ENCODE peak calls at places on chromosomes 16 and 17, in ten cellular contexts. U, W, P, S, V, I, F, C, Y and H are unnamed samples.

GRCh38 chr16:49014300-49015188 is 267.1 kb downstream of the CBLN1 start:
- DNase-seq in P (no peak), C (no peak), W (no peak), V (peak), I (no peak), U (no peak), F (no peak), S (no peak), Y (no peak), H (no peak)

GRCh38 chr16:14186007-14186953 is 115.2 kb downstream of the MRTFB start:
- DNase-seq in C (no peak), S (no peak), V (no peak), U (no peak), Y (no peak), F (no peak), W (peak), P (peak), I (peak), H (no peak)

GRCh38 chr17:8954339-8954738 is 11.2 kb downstream of the PIK3R5 start:
- DNase-seq in U (peak), I (peak), F (peak), Y (peak), W (no peak), S (peak), V (peak), P (no peak), C (no peak), H (peak)

GRCh38 chr17:4920351-4921048 is 11.6 kb upstream of the GP1BA start:
- DNase-seq in P (no peak), V (no peak), Y (peak), F (no peak), C (no peak), I (no peak), S (no peak), W (no peak), U (no peak), H (no peak)

GRCh38 chr17:79788455-79788854 is 8.4 kb downstream of the CBX8 start:
- DNase-seq in P (no peak), W (no peak), S (no peak), U (no peak), F (no peak), Y (no peak), V (no peak), I (no peak), C (no peak), H (no peak)

GRCh38 chr16:309476-309875 is 26.5 kb downstream of the PDIA2 start:
- DNase-seq in C (no peak), U (no peak), V (no peak), I (no peak), W (no peak), F (no peak), P (no peak), S (no peak), Y (peak), H (no peak)

GRCh38 chr16:22164482-22164881 is 2.2 kb downstream of the SDR42E2 start:
- DNase-seq in Y (no peak), U (no peak), I (no peak), W (no peak), P (no peak), C (no peak), V (no peak), F (no peak), S (no peak), H (no peak)

GRCh38 chr17:797236-797635 is 15.1 kb downstream of the MRM3 start:
- DNase-seq in S (no peak), C (no peak), P (no peak), V (no peak), I (peak), W (no peak), F (no peak), Y (no peak), U (no peak), H (no peak)

GRCh38 chr17:74530751-74531150 is 524 bp downstream of the CD300LB start:
- DNase-seq in V (no peak), Y (no peak), F (no peak), U (no peak), P (no peak), W (no peak), C (peak), S (no peak), I (peak), H (no peak)

GRCh38 chr17:19978206-19978802 is 676 bp upstream of the AKAP10 start:
- DNase-seq in U (no peak), V (no peak), W (no peak), I (no peak), S (no peak), P (no peak), Y (peak), F (no peak), C (no peak), H (peak)

GRCh38 chr16:88936008-88936912 is 40.7 kb downstream of the CBFA2T3 start:
- DNase-seq in P (no peak), U (no peak), F (no peak), Y (peak), I (no peak), W (no peak), V (no peak), C (no peak), S (peak), H (peak)
- TF ChIP-seq CTCF in P (no peak), U (no peak), F (no peak), Y (no peak), I (no peak), W (no peak), V (no peak), C (no peak), S (no peak), H (peak)

GRCh38 chr17:81552244-81553017 is at the start of gene FAAP100:
- DNase-seq in P (peak), I (peak), F (peak), U (peak), C (no peak), W (no peak), Y (peak), S (peak), V (no peak), H (peak)

GRCh38 chr17:81553018-81553615 is 964 bp upstream of the FAAP100 start:
- DNase-seq in V (peak), Y (peak), I (peak), P (peak), W (peak), F (peak), C (peak), U (peak), S (peak), H (peak)

GRCh38 chr17:81551458-81552243 is 502 bp downstream of the FAAP100 start:
- DNase-seq in Y (peak), F (peak), W (no peak), I (peak), U (no peak), S (peak), P (no peak), V (no peak), C (no peak), H (no peak)

GRCh38 chr17:81556175-81556691 is 4.1 kb upstream of the FAAP100 start:
- DNase-seq in W (no peak), V (no peak), F (no peak), U (no peak), Y (peak), C (no peak), P (peak), I (no peak), S (no peak), H (no peak)

DNA sequence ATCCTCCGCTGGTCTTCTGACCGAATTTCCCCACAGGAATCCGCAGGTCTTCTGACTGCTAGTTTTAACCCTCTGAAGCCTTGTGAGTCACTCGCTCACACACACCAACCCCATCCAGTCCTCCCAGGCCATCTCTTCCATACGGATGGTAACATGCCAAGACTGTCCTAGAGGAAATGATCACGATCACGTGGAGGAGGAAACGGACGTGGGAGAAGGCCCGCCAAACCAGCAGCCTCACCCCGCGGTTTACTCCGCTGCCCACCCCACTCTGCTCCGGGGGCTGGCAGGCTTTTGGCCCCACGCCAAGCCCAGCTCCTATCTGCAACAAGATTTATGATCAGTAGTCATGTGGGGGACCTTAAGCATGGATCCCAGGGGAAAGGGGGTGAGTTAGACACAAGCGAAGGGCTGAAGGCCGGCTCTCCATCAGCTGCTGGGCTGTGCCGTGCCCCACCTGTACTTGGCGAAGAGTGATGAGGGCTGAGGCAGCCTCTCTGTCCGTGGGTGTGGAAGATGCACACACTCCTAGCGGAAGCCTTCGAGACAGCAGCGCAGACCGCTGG is 1.5 kb upstream of the FAAP100 start:
- DNase-seq in C (peak), I (no peak), U (no peak), V (no peak), W (peak), Y (peak), S (peak), F (no peak), P (peak), H (no peak)
- TF ChIP-seq CTCF in C (no peak), I (no peak), U (no peak), V (no peak), W (no peak), Y (no peak), S (no peak), F (no peak), P (no peak), H (no peak)

DNA sequence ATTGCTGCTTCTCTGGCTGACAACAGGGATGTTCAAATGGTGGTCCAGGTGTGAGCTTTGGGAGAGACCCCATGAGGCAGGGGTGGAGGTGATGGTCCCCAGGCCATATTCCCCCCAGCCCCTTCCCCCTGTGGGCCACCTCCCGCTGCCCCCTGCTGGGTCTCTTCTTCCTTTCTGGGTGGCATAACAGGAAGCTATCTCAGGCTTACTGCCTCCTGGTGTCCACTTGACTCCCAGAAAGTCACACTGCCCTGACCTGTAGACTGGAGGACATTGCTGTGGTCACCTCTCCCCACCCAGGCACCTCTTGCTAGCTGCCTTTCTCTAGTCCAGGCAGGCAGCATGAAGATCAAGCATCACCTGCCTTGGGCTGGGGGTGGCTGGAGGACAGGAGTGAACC is 46.4 kb upstream of the PLCG2 start:
- DNase-seq in U (no peak), P (no peak), F (no peak), W (no peak), C (no peak), Y (no peak), I (no peak), S (no peak), V (no peak), H (no peak)
- TF ChIP-seq CTCF in U (no peak), P (peak), F (no peak), W (no peak), C (no peak), Y (peak), I (no peak), S (no peak), V (no peak), H (no peak)

DNA sequence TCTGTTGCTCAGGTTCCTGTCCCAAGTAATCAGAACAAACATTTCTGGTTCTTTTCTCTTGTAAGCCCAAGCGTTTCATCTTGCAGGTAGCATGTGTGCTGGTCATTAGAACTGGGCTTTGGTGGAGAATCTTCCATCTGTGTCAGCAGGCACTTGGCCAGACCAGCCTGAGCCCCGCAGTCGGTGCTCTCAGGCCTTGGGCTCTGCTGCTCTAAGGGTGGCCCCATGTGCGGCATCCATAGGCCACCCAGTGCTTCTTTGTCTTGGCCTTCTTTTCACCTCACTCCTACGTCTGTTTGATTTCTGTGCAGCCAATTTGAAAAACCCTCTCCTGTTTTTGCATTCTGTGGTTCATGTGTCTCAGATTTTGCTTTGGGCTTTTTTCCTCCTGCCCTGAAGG is 51.6 kb downstream of the PLD6 start:
- DNase-seq in F (no peak), P (no peak), C (no peak), W (no peak), Y (no peak), I (no peak), V (no peak), U (no peak), S (no peak), H (no peak)
- TF ChIP-seq CTCF in F (no peak), P (no peak), C (no peak), W (no peak), Y (no peak), I (no peak), V (no peak), U (no peak), S (no peak), H (no peak)

GRCh38 chr17:20999841-21000532 is 42.8 kb downstream of the USP22 start:
- DNase-seq in C (no peak), P (no peak), S (no peak), W (no peak), V (no peak), I (peak), F (no peak), U (no peak), Y (no peak), H (no peak)

GRCh38 chr17:21002309-21003006 is 40.4 kb downstream of the USP22 start:
- DNase-seq in I (peak), V (no peak), W (no peak), U (no peak), F (no peak), P (no peak), C (no peak), Y (no peak), S (no peak), H (no peak)

GRCh38 chr17:21003007-21003621 is 39.7 kb downstream of the USP22 start:
- DNase-seq in U (no peak), I (peak), C (no peak), W (no peak), F (no peak), V (no peak), Y (no peak), P (no peak), S (no peak), H (no peak)

GRCh38 chr17:21001813-21002221 is 41.0 kb downstream of the USP22 start:
- DNase-seq in C (no peak), F (no peak), S (no peak), Y (no peak), I (peak), U (no peak), V (no peak), P (no peak), W (no peak), H (no peak)

DNA sequence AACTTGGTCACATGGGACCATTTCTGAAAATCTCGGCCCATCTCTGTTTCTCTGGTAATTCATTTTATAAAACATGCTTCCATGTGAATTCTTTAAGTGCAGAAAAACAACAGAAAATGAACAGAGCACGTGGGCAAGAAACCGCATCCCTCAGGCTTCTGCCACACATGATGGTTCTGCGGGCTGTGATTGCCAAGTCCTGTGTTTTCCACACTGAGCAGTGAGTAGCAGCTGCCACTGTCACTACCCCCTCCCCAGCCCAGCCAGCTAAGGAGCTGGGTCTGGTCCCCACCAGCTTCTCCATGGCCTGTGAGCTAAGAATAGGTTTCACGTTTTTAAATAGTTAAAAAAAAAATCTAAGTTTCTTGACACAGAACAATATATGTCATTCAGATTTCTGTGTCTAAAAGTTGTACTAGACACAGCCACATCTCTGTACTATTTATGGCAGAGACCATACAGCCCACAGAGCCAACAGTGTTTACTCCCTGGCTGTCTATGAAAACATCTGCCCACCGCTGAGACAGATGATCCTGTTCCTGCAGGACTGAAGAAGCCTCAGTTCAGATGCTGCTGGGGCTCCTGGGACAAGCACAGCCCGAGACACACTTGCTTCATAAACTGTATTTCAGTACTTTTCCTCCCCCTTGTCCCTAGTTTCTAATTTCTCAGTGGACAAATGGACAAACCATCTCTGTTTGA is 41.5 kb downstream of the USP22 start:
- DNase-seq in W (no peak), Y (no peak), U (no peak), P (no peak), V (no peak), I (no peak), S (no peak), C (no peak), F (no peak), H (no peak)
- TF ChIP-seq CTCF in W (no peak), Y (no peak), U (no peak), P (no peak), V (no peak), I (no peak), S (no peak), C (no peak), F (no peak), H (no peak)

GRCh38 chr17:69909389-69909788 is 165.6 kb upstream of the KCNJ16 start:
- DNase-seq in P (no peak), W (peak), Y (no peak), F (no peak), S (no peak), C (no peak), U (no peak), I (no peak), V (no peak), H (no peak)

GRCh38 chr17:69916761-69917160 is 158.3 kb upstream of the KCNJ16 start:
- DNase-seq in U (no peak), P (no peak), F (no peak), W (no peak), V (no peak), C (no peak), Y (no peak), I (no peak), S (no peak), H (no peak)

GRCh38 chr17:69912819-69913218 is 162.2 kb upstream of the KCNJ16 start:
- DNase-seq in U (no peak), W (no peak), I (no peak), C (no peak), F (no peak), Y (no peak), V (no peak), S (no peak), P (no peak), H (no peak)

GRCh38 chr17:69908599-69909368 is 166.2 kb upstream of the KCNJ16 start:
- DNase-seq in W (no peak), P (no peak), F (no peak), V (no peak), C (no peak), I (no peak), S (no peak), U (no peak), Y (no peak), H (no peak)

GRCh38 chr17:69913241-69914015 is 161.6 kb upstream of the KCNJ16 start:
- DNase-seq in C (no peak), S (no peak), W (no peak), V (no peak), P (no peak), Y (no peak), F (no peak), U (no peak), I (no peak), H (no peak)
- TF ChIP-seq CTCF in C (no peak), S (peak), W (no peak), V (peak), P (no peak), Y (no peak), F (no peak), U (no peak), I (no peak), H (no peak)

GRCh38 chr16:54068212-54068611 is 218.4 kb downstream of the IRX3 start:
- DNase-seq in W (no peak), P (no peak), U (no peak), I (no peak), S (no peak), Y (no peak), V (no peak), C (no peak), F (no peak), H (no peak)

GRCh38 chr16:54067317-54068065 is 219.1 kb downstream of the IRX3 start:
- DNase-seq in W (no peak), Y (no peak), P (no peak), U (no peak), I (no peak), F (no peak), S (no peak), V (no peak), C (no peak), H (no peak)

GRCh38 chr16:54070944-54071343 is 215.6 kb downstream of the IRX3 start:
- DNase-seq in Y (peak), W (no peak), S (no peak), V (no peak), C (no peak), U (no peak), P (no peak), F (no peak), I (no peak), H (no peak)

GRCh38 chr16:54071516-54071915 is 215.1 kb downstream of the IRX3 start:
- DNase-seq in U (no peak), C (no peak), V (no peak), I (no peak), F (no peak), Y (no peak), W (no peak), P (no peak), S (no peak), H (no peak)

GRCh38 chr16:54069601-54070239 is 216.9 kb downstream of the IRX3 start:
- DNase-seq in S (no peak), P (no peak), V (no peak), C (no peak), Y (no peak), F (no peak), I (no peak), W (no peak), U (no peak), H (no peak)
- TF ChIP-seq CTCF in S (no peak), P (no peak), V (no peak), C (no peak), Y (no peak), F (no peak), I (no peak), W (no peak), U (no peak), H (no peak)

GRCh38 chr17:38606646-38607611 is 1.2 kb upstream of the SRCIN1 start:
- DNase-seq in I (peak), C (no peak), Y (no peak), W (no peak), P (no peak), V (no peak), S (no peak), F (no peak), U (no peak), H (no peak)
- TF ChIP-seq CTCF in I (no peak), C (no peak), Y (no peak), W (no peak), P (no peak), V (no peak), S (no peak), F (no peak), U (no peak), H (peak)

DNA sequence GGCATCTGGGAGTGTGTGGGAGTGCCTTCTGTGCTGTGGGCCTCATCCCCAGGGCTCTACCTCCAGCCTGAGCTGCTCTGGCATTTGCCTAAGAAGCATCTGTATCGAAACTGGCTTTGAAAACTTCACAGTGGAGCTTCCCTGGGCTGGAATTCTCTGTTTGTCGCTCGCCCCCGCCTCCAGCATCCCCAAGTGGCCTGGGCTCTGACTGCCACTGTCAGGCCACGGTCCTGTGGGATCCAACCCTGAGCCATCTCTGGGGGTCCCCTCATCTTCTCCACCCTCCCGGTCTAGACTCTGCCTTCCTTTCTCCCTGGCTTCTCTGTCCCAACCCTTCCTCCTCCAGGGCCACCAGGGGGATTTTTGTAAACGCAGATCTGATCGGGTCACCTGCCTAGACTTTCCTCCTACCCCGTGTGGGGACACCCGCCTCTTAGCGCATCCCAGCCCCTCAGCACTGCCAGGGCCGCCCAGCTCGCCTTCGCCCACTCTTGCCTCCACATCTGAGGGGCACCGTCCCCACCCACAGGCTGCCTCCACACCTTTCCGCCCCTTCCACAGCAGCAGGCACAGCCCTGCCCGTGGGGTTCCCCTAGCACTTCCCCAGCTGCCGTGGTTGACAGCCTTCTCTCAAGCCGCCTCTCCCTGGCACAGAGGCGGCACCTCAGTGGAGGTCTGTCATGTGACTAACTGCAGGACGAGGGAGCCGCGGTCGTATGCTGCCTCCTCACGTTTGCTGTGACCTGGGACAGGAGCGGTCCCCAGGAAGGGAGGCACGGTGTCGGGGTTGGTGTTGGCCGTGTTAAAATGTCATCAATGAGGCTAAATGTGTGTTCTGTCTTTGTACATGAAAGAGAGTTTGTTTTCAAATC is 12.0 kb downstream of the TBC1D24 start:
- DNase-seq in P (no peak), W (no peak), U (peak), C (no peak), V (no peak), I (peak), Y (peak), F (peak), S (no peak), H (peak)
- TF ChIP-seq CTCF in P (peak), W (peak), U (peak), C (peak), V (no peak), I (peak), Y (no peak), F (peak), S (no peak), H (peak)